ENCODE peak calls at places on chromosomes 5 and 9, in six cellular contexts. W is DND-41, Y is aorta, O is psoas muscle, Q is SJCRH30, T is fibroblast of lung. C is an unnamed sample. For H3K4me1, the result is how much of the 10 kb centered on the place peaks cover.

GRCh38 chr9:99565203-99565602 is 256.5 kb upstream of the NR4A3 start:
- DNase-seq in W (no peak), Y (no peak), O (no peak), Q (no peak), T (no peak), C (no peak)

GRCh38 chr5:53877243-53877642 is 316.8 kb downstream of the NDUFS4 start:
- DNase-seq in W (no peak), Y (no peak), O (no peak), Q (no peak), T (peak), C (no peak)

GRCh38 chr5:120771181-120771580 is 307.1 kb downstream of the PRR16 start:
- DNase-seq in W (no peak), Y (no peak), O (no peak), Q (no peak), T (no peak), C (no peak)

GRCh38 chr9:78236511-78236950 is 656 bp downstream of the CEP78 start:
- DNase-seq in W (no peak), Y (no peak), O (no peak), Q (no peak), T (peak), C (no peak)

GRCh38 chr9:91896513-91897121 is 53.4 kb downstream of the ROR2 start:
- DNase-seq in W (no peak), Y (no peak), O (no peak), Q (no peak), T (peak), C (no peak)

GRCh38 chr5:1765141-1765879 is 34.3 kb downstream of the MRPL36 start:
- DNase-seq in W (no peak), Y (peak), O (no peak), Q (no peak), T (no peak), C (no peak)

GRCh38 chr9:5873439-5873838 is 17.2 kb upstream of the MLANA start:
- DNase-seq in W (no peak), Y (no peak), O (no peak), Q (no peak), T (no peak), C (no peak)

GRCh38 chr5:109705596-109705995 is 15.9 kb downstream of the MAN2A1 start:
- DNase-seq in W (no peak), Y (no peak), O (no peak), Q (no peak), T (no peak), C (no peak)

GRCh38 chr5:132883261-132883834 is 9.9 kb downstream of the LEAP2 start:
- DNase-seq in W (peak), Y (no peak), O (no peak), Q (peak), T (peak), C (peak)

GRCh38 chr5:139734517-139734916 is 61.1 kb upstream of the PSD2 start:
- DNase-seq in W (no peak), Y (no peak), O (no peak), Q (no peak), T (no peak), C (no peak)

GRCh38 chr5:135466178-135467050 is 14.3 kb upstream of the TIFAB start:
- DNase-seq in W (peak), Y (peak), O (peak), Q (peak), T (peak), C (peak)

GRCh38 chr5:135468541-135468940 is 16.4 kb upstream of the TIFAB start:
- DNase-seq in W (no peak), Y (peak), O (no peak), Q (no peak), T (no peak), C (no peak)

GRCh38 chr5:135467051-135467625 is 15.0 kb upstream of the TIFAB start:
- DNase-seq in W (no peak), Y (peak), O (no peak), Q (no peak), T (no peak), C (no peak)

GRCh38 chr5:135465391-135466122 is 13.4 kb upstream of the TIFAB start:
- DNase-seq in W (no peak), Y (peak), O (no peak), Q (no peak), T (no peak), C (no peak)

DNA sequence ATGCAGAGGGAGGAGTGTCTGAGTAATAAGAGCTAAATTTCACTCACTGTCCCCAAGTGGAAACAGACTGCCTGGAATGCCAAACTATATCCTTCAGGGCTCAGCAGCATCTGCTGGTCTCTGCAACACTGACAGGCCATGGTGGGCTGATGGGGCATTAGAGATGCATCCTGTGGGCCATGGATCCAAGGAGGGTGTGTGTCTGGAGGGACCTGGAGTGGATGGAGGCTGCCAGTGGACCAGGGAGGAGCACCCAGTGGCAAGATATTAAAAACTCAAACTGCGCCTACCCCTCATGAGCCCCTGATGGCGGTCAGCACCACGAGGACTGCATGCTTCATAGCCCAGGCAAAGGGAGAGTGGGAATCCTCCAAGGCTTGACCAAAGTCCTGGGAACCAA is 15.9 kb upstream of the TIFAB start:
- DNase-seq in W (no peak), Y (peak), O (no peak), Q (no peak), T (no peak), C (no peak)
- H3K4me1 ChIP-seq in W (under half), Y (under half), O (under half), Q (under half), T (under half), C (under half)

GRCh38 chr9:130886981-130887380 is 9.6 kb downstream of the QRFP start:
- DNase-seq in W (no peak), Y (no peak), O (no peak), Q (no peak), T (no peak), C (no peak)
- H3K4me1 ChIP-seq in W (under half), Y (under half), O (under half), Q (under half), T (under half), C (under half)

GRCh38 chr5:180068519-180069090 is 3.0 kb downstream of the RNF130 start:
- DNase-seq in W (no peak), Y (no peak), O (no peak), Q (no peak), T (no peak), C (no peak)
- H3K4me1 ChIP-seq in W (under half), Y (under half), O (under half), Q (under half), T (under half), C (under half)

GRCh38 chr5:151670953-151671636 is 15.6 kb downstream of the SPARC start:
- DNase-seq in W (no peak), Y (peak), O (no peak), Q (no peak), T (no peak), C (no peak)

GRCh38 chr5:151670074-151670686 is 16.5 kb downstream of the SPARC start:
- DNase-seq in W (no peak), Y (no peak), O (no peak), Q (no peak), T (peak), C (no peak)

GRCh38 chr5:151675225-151675955 is 11.3 kb downstream of the SPARC start:
- DNase-seq in W (no peak), Y (no peak), O (no peak), Q (no peak), T (peak), C (no peak)

GRCh38 chr5:151673421-151673820 is 13.3 kb downstream of the SPARC start:
- DNase-seq in W (no peak), Y (no peak), O (no peak), Q (no peak), T (no peak), C (no peak)

GRCh38 chr5:151671979-151672378 is 14.7 kb downstream of the SPARC start:
- DNase-seq in W (no peak), Y (peak), O (peak), Q (no peak), T (no peak), C (no peak)
- H3K4me1 ChIP-seq in W (under half), Y (under half), O (half or more), Q (under half), T (half or more), C (under half)

DNA sequence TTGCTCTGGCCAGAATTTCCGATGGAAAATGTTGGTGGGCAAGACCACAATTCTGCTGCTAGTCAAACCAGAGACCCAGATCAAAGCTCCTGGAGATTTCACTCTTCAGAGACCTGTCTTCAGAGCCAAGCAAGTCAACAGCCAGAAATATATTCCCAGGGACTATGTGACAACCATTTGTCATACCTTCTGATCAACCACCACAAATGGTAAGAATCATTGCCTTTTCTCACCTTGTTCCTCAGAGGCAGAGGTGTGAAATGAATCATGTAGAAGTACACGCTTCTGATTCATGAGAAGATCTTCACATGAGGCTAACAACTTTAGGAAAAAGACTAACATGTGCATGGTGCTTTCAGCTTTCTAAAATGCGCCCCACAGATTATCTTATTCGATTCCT is 53.5 kb downstream of the SUSD1 start:
- DNase-seq in W (no peak), Y (no peak), O (no peak), Q (no peak), T (no peak), C (no peak)
- H3K4me1 ChIP-seq in W (under half), Y (under half), O (under half), Q (under half), T (under half), C (under half)

GRCh38 chr5:150143725-150144058 is 12.0 kb downstream of the PDGFRB start:
- DNase-seq in W (no peak), Y (no peak), O (no peak), Q (no peak), T (no peak), C (no peak)
- H3K4me1 ChIP-seq in W (under half), Y (under half), O (under half), Q (half or more), T (half or more), C (under half)

GRCh38 chr5:135051872-135052271 is 17.8 kb upstream of the PITX1 start:
- DNase-seq in W (no peak), Y (no peak), O (no peak), Q (no peak), T (no peak), C (no peak)
- H3K4me1 ChIP-seq in W (under half), Y (under half), O (under half), Q (under half), T (under half), C (under half)

DNA sequence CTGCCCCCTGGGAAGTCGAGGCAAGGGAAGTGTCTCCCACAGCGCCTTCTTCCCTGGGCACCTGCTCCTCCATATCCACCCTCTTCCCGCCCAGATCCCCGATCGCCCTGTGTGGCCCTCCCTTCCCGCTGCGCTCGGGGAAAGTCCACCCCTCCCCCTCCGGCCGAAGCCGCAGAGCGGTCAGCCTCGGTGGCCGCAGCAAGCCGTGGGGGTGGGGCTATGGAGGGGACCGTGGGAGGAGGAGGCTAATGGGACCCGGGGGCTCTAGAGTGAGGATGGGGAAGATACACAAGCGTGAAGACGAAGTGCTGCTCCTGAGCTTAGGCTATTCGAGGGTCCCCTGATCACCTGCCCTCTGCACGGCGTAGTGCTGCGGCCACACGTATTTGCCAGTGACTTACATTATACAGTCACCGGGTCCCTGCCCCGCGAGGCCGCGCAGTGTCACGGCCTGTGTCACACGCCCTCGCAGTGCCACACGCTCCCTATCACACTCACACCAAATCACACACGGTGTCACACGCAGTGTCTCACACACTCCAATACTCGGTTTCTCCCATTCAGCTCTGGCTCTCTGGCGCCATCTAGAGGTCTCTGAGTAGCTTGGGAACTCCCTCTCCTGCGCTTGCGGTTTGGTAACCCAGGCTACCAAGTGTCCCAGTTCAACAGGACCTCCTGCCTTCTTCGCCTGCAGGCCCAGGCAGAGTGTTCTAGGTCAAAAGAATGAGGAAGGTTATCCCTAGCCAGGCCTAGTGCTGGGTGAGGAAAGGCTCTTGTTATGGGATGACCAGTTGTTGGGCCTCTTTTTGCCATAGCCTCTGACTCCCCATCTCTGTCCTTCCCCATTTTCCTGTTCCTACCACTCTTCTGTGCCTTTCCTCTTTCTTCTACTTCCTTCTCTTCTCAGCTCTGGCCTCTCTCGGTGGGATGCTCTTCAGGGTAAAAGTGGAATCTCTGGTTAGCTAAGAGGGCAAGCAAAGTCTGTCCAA is 855 bp upstream of the PCDH1 start:
- DNase-seq in W (peak), Y (peak), O (peak), Q (peak), T (peak), C (peak)
- H3K4me1 ChIP-seq in W (under half), Y (under half), O (under half), Q (under half), T (under half), C (half or more)

GRCh38 chr5:143372187-143372829 is 31.2 kb downstream of the NR3C1 start:
- DNase-seq in W (no peak), Y (no peak), O (no peak), Q (no peak), T (peak), C (no peak)

GRCh38 chr5:143374496-143375217 is 28.8 kb downstream of the NR3C1 start:
- DNase-seq in W (no peak), Y (no peak), O (no peak), Q (no peak), T (no peak), C (no peak)

GRCh38 chr5:143376195-143376772 is 27.2 kb downstream of the NR3C1 start:
- DNase-seq in W (no peak), Y (no peak), O (no peak), Q (no peak), T (no peak), C (no peak)

GRCh38 chr5:143376911-143377838 is 26.3 kb downstream of the NR3C1 start:
- DNase-seq in W (no peak), Y (no peak), O (no peak), Q (peak), T (no peak), C (no peak)
- H3K4me1 ChIP-seq in W (under half), Y (under half), O (half or more), Q (under half), T (under half), C (under half)

C was measured in CD4-positive, CD25-positive, alpha-beta regulatory T cell.